ENCODE peak calls at places on chromosomes 1 and 21, in five cellular contexts. J is DND-41, R is GM23248, P is H9, U is MM.1S. E is an unnamed sample. For H3K4me1, the result is how much of the 10 kb centered on the place peaks cover.

GRCh38 chr1:184160942-184161698 is 109.6 kb downstream of the TSEN15 start:
- DNase-seq in J (no peak), R (peak), P (no peak), U (no peak), E (no peak)

GRCh38 chr1:52662645-52663313 is 29.8 kb downstream of the SHISAL2A start:
- DNase-seq in J (no peak), R (peak), P (peak), U (no peak), E (no peak)

GRCh38 chr1:99818063-99818699 is 32.0 kb upstream of the AGL start:
- DNase-seq in J (no peak), R (peak), P (no peak), U (no peak), E (no peak)

GRCh38 chr1:12456979-12457378 is 161.0 kb downstream of the DHRS3 start:
- DNase-seq in J (no peak), R (peak), P (no peak), U (no peak), E (no peak)

GRCh38 chr1:219402925-219403324 is 210.0 kb downstream of the ZC3H11B start:
- DNase-seq in J (no peak), R (peak), P (no peak), U (no peak), E (no peak)

GRCh38 chr1:19044975-19045831 is 88.7 kb upstream of the IFFO2 start:
- DNase-seq in J (peak), R (peak), P (peak), U (no peak), E (no peak)

GRCh38 chr1:113905435-113905861 is 322 bp downstream of the DCLRE1B start:
- DNase-seq in J (no peak), R (peak), P (peak), U (peak), E (no peak)

GRCh38 chr1:52574594-52574993 is 21.7 kb upstream of the TUT4 start:
- DNase-seq in J (no peak), R (peak), P (no peak), U (no peak), E (no peak)

GRCh38 chr1:205458777-205459566 is 3.1 kb upstream of the BLACAT1 start:
- DNase-seq in J (peak), R (peak), P (peak), U (peak), E (no peak)

GRCh38 chr1:239635276-239635675 is 248.9 kb downstream of the CHRM3 start:
- DNase-seq in J (no peak), R (no peak), P (no peak), U (no peak), E (no peak)

GRCh38 chr1:194889310-194889709 is 1702.9 kb upstream of the B3GALT2 start:
- DNase-seq in J (no peak), R (no peak), P (no peak), U (peak), E (no peak)

GRCh38 chr21:43343095-43343991 is 83.6 kb downstream of the SIK1 start:
- DNase-seq in J (no peak), R (no peak), P (no peak), U (no peak), E (peak)

GRCh38 chr1:184988506-184988905 is 14.2 kb upstream of the NIBAN1 start:
- DNase-seq in J (no peak), R (no peak), P (no peak), U (no peak), E (no peak)

GRCh38 chr1:209645574-209646452 is 6.4 kb downstream of the LAMB3 start:
- DNase-seq in J (no peak), R (no peak), P (no peak), U (no peak), E (no peak)

GRCh38 chr1:30732277-30732996 is 9.1 kb upstream of the MATN1 start:
- DNase-seq in J (no peak), R (peak), P (no peak), U (no peak), E (no peak)

GRCh38 chr1:17119076-17119743 is at the start of gene PADI2:
- DNase-seq in J (no peak), R (peak), P (peak), U (peak), E (peak)

GRCh38 chr1:151970641-151971040 is 23.0 kb downstream of the S100A10 start:
- DNase-seq in J (no peak), R (peak), P (no peak), U (no peak), E (peak)

GRCh38 chr1:117210386-117210785 is 341 bp downstream of the VTCN1 start:
- DNase-seq in J (no peak), R (no peak), P (no peak), U (no peak), E (no peak)

GRCh38 chr1:117213046-117213445 is 2.3 kb upstream of the VTCN1 start:
- DNase-seq in J (no peak), R (no peak), P (no peak), U (no peak), E (no peak)

GRCh38 chr1:117208580-117208979 is 2.1 kb downstream of the VTCN1 start:
- DNase-seq in J (no peak), R (no peak), P (no peak), U (no peak), E (no peak)

GRCh38 chr1:117209094-117209493 is 1.6 kb downstream of the VTCN1 start:
- DNase-seq in J (no peak), R (no peak), P (no peak), U (no peak), E (no peak)

DNA sequence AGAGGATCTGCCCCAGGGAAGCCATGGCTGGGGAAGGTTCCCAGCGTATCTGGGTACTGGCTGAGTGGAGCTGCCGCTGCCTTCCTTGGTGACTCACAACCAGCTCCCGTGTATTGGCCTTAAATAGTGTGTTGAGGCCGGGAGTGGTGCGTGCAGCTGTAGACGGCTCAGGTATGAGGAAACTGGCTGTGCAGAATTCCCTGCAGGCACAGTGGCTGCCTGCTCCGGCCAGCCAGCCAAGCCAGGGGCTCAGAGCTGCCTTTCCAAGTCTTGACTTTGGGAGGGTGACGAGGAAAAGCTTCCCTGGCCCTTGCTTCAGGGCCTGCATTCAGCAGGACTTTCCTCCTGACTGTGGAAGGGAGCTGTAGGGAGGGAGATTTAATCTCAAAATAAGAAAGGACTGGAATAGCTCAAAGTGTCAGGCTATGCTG is at the start of gene VTCN1:
- DNase-seq in J (no peak), R (no peak), P (no peak), U (no peak), E (no peak)
- H3K27ac ChIP-seq in J (no peak), R (no peak), P (no peak), U (no peak), E (no peak)

DNA sequence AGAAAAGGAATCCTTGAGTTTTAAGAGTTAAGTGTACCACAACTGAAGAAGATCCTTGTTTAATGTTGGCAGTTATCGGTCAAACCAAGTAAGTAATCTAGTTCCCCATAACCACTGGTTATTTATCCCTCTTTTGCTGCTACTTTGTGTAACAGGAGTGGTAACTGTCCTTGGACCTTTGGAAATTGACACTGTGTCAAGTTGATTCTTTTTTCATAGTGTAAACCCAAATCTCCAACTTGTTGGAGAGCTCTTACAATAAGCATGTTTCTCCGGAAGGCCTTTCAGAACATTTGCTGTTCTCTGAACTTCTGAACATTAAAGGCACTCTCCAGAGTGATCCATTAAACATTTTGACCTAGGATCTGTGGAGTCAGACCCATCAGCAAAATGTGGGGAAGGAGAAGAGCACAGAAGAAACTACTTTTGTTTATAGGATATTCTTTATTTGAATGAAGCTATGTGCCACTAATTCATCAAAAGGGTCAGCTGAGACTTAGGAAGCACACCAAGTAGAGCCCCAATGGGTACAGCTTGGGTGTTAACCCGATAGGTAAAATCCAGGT is 3.9 kb downstream of the AHCYL1 start:
- DNase-seq in J (no peak), R (no peak), P (no peak), U (no peak), E (no peak)
- H3K4me1 ChIP-seq in J (under half), R (under half), P (under half), U (under half), E (under half)

GRCh38 chr1:26529405-26529654 is 231 bp upstream of the RPS6KA1 start:
- DNase-seq in J (no peak), R (no peak), P (no peak), U (no peak), E (peak)
- H3K9ac ChIP-seq in J (peak), R (no peak), P (peak), U (peak), E (peak)

GRCh38 chr1:244164563-244164890 is 113.4 kb downstream of the ZBTB18 start:
- DNase-seq in J (no peak), R (no peak), P (no peak), U (no peak), E (no peak)

GRCh38 chr1:244165701-244166100 is 114.6 kb downstream of the ZBTB18 start:
- DNase-seq in J (no peak), R (no peak), P (no peak), U (no peak), E (no peak)

GRCh38 chr1:244163131-244163530 is 112.0 kb downstream of the ZBTB18 start:
- DNase-seq in J (no peak), R (peak), P (no peak), U (no peak), E (no peak)

GRCh38 chr1:244165021-244165420 is 113.9 kb downstream of the ZBTB18 start:
- DNase-seq in J (no peak), R (no peak), P (no peak), U (no peak), E (no peak)

DNA sequence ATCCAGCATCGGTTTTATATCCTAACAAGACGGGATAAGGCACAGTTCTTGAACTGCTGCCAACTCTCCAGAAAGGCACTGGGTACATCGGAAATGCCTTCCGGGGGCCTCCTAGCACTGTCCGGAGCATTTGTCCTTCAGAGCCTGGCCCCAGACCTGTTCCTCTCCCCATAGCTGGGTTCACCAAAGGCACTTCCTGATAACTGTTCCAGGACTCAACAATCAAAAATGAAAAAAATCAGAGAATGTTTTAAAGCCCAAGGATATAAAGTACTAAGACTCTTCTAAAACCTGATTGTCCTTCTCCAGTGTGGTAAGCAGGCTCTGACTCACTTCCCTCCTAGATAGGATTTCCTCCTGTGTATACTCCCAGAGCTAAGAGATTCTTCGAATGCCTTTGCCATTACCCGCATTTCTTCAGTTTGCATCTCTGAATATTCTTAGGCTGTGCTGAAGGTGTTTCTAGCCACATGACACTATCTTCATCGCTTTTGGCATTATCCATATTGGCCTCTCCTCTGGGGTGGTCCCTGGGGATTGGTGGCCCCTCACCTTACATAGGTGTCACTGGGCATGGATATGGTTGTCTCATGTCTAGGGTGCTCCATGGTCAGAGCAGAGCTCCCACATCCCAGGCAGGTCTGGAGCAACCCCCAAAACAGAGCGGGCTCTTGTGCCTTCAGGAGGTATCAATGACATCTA is 112.9 kb downstream of the ZBTB18 start:
- DNase-seq in J (no peak), R (peak), P (peak), U (no peak), E (no peak)
- H3K27ac ChIP-seq in J (no peak), R (peak), P (peak), U (no peak), E (no peak)

GRCh38 chr1:204104331-204105222 is 31.7 kb downstream of the SOX13 start:
- DNase-seq in J (peak), R (peak), P (no peak), U (no peak), E (peak)
- H3K4me1 ChIP-seq in J (under half), R (under half), P (under half), U (under half), E (under half)

GRCh38 chr1:24727490-24728214 is 17.6 kb upstream of the CLIC4 start:
- DNase-seq in J (peak), R (peak), P (no peak), U (peak), E (peak)

GRCh38 chr1:24726741-24727140 is 18.5 kb upstream of the CLIC4 start:
- DNase-seq in J (no peak), R (no peak), P (no peak), U (peak), E (no peak)

GRCh38 chr1:24721533-24721932 is 23.7 kb upstream of the CLIC4 start:
- DNase-seq in J (no peak), R (no peak), P (no peak), U (no peak), E (no peak)

GRCh38 chr1:24725209-24725651 is 20.0 kb upstream of the CLIC4 start:
- DNase-seq in J (no peak), R (peak), P (peak), U (no peak), E (no peak)

DNA sequence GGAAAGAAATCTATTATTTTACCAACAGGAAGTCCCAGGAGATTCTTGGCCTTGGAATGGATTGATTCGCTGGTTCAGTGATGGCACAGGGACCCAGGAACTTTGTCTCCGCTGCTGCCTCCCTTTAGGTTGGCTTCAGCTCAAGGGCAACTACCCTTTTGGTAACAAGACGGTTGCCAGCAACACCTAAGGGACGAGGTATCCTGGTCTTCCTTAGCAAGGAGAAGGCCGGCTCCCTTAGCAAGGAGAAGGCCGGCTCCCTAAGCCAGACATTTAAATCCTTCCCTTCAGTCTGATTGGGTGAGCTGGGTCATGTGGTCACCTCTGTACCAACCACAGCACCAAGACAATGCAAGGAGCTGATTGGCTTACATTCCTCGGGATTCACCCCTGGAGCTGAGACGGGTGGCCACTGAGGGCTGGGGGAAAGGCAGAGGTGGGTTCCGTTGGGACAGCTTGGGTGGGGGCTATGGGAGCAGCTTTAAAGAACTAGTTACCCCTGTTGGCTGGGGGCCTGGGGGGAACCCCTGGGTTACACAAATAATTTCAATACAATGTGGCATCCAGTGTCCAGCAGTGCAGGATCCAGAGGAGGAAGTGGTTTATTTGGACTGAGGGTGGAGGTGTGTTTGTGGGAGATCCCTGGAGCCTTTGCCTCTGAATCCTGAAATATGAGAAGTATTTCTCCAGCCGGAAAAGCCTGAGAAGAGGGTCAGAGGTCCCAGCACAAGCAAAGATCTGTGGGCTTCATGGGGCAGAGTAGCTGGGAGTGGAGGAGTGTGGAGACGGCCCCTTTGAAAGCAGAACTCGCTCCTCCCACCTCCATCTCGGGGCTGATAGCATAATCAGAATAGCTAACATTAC is 20.7 kb upstream of the CLIC4 start:
- DNase-seq in J (no peak), R (peak), P (peak), U (no peak), E (no peak)
- H3K9ac ChIP-seq in J (no peak), R (no peak), P (no peak), U (no peak), E (peak)

GRCh38 chr1:177490240-177490639 is 319.5 kb downstream of the BRINP2 start:
- DNase-seq in J (no peak), R (no peak), P (no peak), U (no peak), E (no peak)
- H3K27ac ChIP-seq in J (no peak), R (no peak), P (no peak), U (no peak), E (no peak)

E was measured in colonic mucosa.